ENCODE peak calls at places on chromosomes 1 and 21, in four cellular contexts. R is IMR-90; B is AG04450; K is Jurkat, Clone E6-1. F is an unnamed sample.

GRCh38 chr1:181208076-181208475 is 119.6 kb downstream of the IER5 start:
- DNase-seq in R (no peak), K (no peak), B (no peak), F (no peak)

GRCh38 chr1:22778842-22779520 is 68.3 kb downstream of the EPHB2 start:
- DNase-seq in K (no peak), B (no peak), R (no peak), F (no peak)

GRCh38 chr1:36306210-36306901 is at the start of gene SH3D21:
- DNase-seq in K (peak), R (no peak), B (no peak), F (peak)

GRCh38 chr1:157377216-157377821 is 175.0 kb downstream of the FCRL5 start:
- DNase-seq in B (no peak), R (peak), K (peak), F (peak)

GRCh38 chr1:43359696-43360095 is 915 bp downstream of the CDC20 start:
- DNase-seq in B (no peak), R (no peak), K (no peak), F (no peak)

GRCh38 chr1:3831689-3832088 is 25.3 kb downstream of the CEP104 start:
- DNase-seq in K (no peak), R (no peak), B (no peak), F (peak)

GRCh38 chr1:55231745-55232144 is 16.6 kb upstream of the USP24 start:
- DNase-seq in K (no peak), B (no peak), R (no peak), F (no peak)

GRCh38 chr1:6111991-6112689 is 66.5 kb downstream of the KCNAB2 start:
- DNase-seq in B (no peak), R (no peak), K (no peak), F (no peak)

GRCh38 chr1:23210963-23211362 is 6.3 kb downstream of the HTR1D start:
- DNase-seq in K (no peak), R (no peak), B (no peak), F (no peak)

GRCh38 chr1:177944673-177945014 is 25.2 kb downstream of the SEC16B start:
- DNase-seq in B (no peak), K (no peak), R (no peak), F (no peak)

GRCh38 chr1:95012389-95012788 is 60.4 kb downstream of the ALG14 start:
- DNase-seq in R (peak), B (peak), K (no peak), F (peak)

GRCh38 chr1:43651188-43651587 is 1.2 kb downstream of the KDM4A start:
- DNase-seq in R (no peak), B (no peak), K (no peak), F (no peak)

GRCh38 chr1:2961661-2962060 is 59.6 kb upstream of the ACTRT2 start:
- DNase-seq in R (no peak), K (no peak), B (no peak), F (no peak)

GRCh38 chr1:234212764-234213406 is 160.4 kb upstream of the COA6 start:
- DNase-seq in K (peak), R (peak), B (no peak), F (peak)

GRCh38 chr1:30321216-30321910 is 402.0 kb downstream of the MATN1 start:
- DNase-seq in R (no peak), B (no peak), K (no peak), F (no peak)

GRCh38 chr1:19708558-19708957 is 43.9 kb downstream of the HTR6 start:
- DNase-seq in B (no peak), K (no peak), R (no peak), F (no peak)

GRCh38 chr1:212217633-212218032 is 67.6 kb upstream of the PPP2R5A start:
- DNase-seq in R (no peak), B (no peak), K (no peak), F (no peak)

GRCh38 chr1:45643978-45644377 is 20.1 kb upstream of the CCDC17 start:
- DNase-seq in B (no peak), K (no peak), R (no peak), F (no peak)

GRCh38 chr1:31714442-31715096 is 10.8 kb upstream of the COL16A1 start:
- DNase-seq in R (peak), K (no peak), B (no peak), F (peak)

GRCh38 chr1:221829327-221830011 is 87.6 kb upstream of the DUSP10 start:
- DNase-seq in B (peak), R (peak), K (peak), F (peak)

GRCh38 chr1:52659356-52659755 is 26.4 kb downstream of the SHISAL2A start:
- DNase-seq in K (no peak), R (no peak), B (no peak), F (no peak)

GRCh38 chr1:173341307-173341706 is 134.2 kb upstream of the TNFSF4 start:
- DNase-seq in B (no peak), K (no peak), R (peak), F (peak)

GRCh38 chr1:24364975-24365678 is 46.0 kb downstream of the GRHL3 start:
- DNase-seq in R (peak), K (no peak), B (peak), F (peak)

GRCh38 chr21:41762236-41762635 is 4.6 kb downstream of the RIPK4 start:
- DNase-seq in K (no peak), B (no peak), R (no peak), F (no peak)

GRCh38 chr1:112298558-112298957 is 97.5 kb upstream of the CTTNBP2NL start:
- DNase-seq in B (peak), K (peak), R (peak), F (peak)

GRCh38 chr1:15500184-15500958 is 23.6 kb downstream of the CASP9 start:
- DNase-seq in R (no peak), K (no peak), B (no peak), F (no peak)

GRCh38 chr1:245418029-245418428 is 263.2 kb downstream of the KIF26B start:
- DNase-seq in R (no peak), K (no peak), B (no peak), F (no peak)

GRCh38 chr1:14980801-14981200 is 172.7 kb upstream of the TMEM51 start:
- DNase-seq in R (peak), B (no peak), K (peak), F (peak)

GRCh38 chr1:1306661-1307260 is 969 bp downstream of the ACAP3 start:
- DNase-seq in R (no peak), B (no peak), K (no peak), F (no peak)

GRCh38 chr1:222064388-222065201 is 322.7 kb upstream of the DUSP10 start:
- DNase-seq in K (no peak), B (peak), R (peak), F (peak)

GRCh38 chr1:149936992-149937705 is 470 bp upstream of the MTMR11 start:
- DNase-seq in R (peak), B (no peak), K (no peak), F (peak)

GRCh38 chr1:36380782-36381181 is 4.9 kb downstream of the STK40 start:
- DNase-seq in B (no peak), R (no peak), K (no peak), F (no peak)

GRCh38 chr1:35808376-35809155 is 750 bp downstream of the AGO4 start:
- DNase-seq in B (no peak), K (no peak), R (no peak), F (peak)

GRCh38 chr1:15960808-15961207 is 15.1 kb downstream of the ZBTB17 start:
- DNase-seq in B (no peak), R (no peak), K (no peak), F (no peak)

DNA sequence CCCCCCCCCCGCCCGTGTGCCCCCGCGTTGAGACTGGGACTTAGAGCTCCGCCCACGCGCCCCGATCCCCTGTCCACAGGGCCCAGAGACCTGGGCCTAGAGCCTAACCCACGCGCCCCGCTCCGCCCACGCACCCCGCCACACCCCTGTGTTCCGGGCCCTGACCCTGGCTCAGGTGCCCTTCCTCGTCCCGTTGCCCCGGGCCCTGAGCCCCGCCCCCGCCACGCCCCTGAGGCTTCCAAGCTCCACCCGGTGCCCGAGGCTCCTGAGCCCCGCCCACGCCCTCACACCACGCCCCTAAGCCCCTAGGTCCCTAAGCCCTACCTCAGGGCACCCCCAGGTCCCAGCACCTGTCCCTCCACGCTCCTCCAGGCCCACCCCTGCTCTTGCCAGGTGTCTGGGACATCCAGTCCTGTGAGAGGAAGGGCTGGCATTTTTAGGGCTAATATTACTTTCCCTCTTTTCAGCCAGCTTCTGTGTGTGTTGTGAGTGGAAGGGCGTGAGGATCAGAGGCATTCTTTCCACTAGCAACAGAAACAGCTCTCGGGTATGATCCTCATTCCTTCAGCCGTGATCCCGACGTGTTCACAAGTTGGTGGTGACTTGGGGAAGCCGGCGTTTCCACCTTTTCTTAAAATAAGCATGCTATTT is 614 bp upstream of the GPR157 start:
- DNase-seq in B (no peak), R (no peak), K (peak), F (peak)
- H3K4me3 ChIP-seq in B (peak), R (peak), K (peak), F (peak)

GRCh38 chr1:244005455-244005854 is 45.6 kb upstream of the ZBTB18 start:
- DNase-seq in R (no peak), B (no peak), K (no peak), F (no peak)

GRCh38 chr1:244010191-244010590 is 40.9 kb upstream of the ZBTB18 start:
- DNase-seq in K (no peak), B (no peak), R (peak), F (no peak)

GRCh38 chr1:244006961-244007360 is 44.1 kb upstream of the ZBTB18 start:
- DNase-seq in B (no peak), R (no peak), K (no peak), F (no peak)

GRCh38 chr1:244002721-244003120 is 48.4 kb upstream of the ZBTB18 start:
- DNase-seq in K (peak), R (no peak), B (no peak), F (no peak)

GRCh38 chr1:244006381-244006901 is 44.6 kb upstream of the ZBTB18 start:
- DNase-seq in B (no peak), R (no peak), K (no peak), F (no peak)
- H3K4me3 ChIP-seq in B (no peak), R (no peak), K (no peak), F (no peak)

DNA sequence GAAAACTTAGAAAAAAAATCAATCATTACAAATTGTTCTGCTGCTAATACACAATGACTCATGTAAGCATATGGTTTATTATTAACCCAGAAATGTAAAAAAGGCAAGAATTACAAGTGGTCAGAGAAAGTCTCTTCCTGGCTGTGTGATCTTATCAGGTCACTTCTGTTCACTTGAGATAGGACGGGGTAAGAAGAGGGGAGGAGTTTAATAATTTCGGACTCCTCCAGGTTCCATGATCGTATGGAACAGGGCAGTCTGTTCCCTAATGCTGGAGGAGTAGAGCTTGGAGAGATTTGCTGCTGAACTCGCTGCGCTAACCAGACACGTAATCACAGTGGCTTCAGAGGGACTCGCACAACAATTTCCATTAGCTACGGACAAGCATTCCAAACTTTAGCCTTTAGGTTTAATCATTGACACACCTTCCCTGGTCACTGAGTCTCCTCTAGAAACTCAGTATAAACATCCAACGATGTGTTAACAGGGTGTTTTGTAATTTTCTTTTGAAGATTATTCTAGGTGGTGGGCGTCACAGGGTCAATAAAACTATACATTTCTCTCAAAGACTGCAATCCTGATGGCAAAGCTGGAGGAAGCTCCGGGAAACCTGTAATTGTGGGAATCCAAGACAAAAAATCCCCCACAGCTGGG is 1.3 kb downstream of the CRYZ start:
- DNase-seq in R (peak), K (no peak), B (no peak), F (no peak)
- H3K4me3 ChIP-seq in R (no peak), K (no peak), B (peak), F (peak)

GRCh38 chr21:43362306-43362927 is 64.5 kb downstream of the SIK1 start:
- DNase-seq in K (peak), R (peak), B (peak), F (peak)

GRCh38 chr21:43362928-43363314 is 64.0 kb downstream of the SIK1 start:
- DNase-seq in B (no peak), R (no peak), K (no peak), F (no peak)

GRCh38 chr21:43361127-43361492 is 65.8 kb downstream of the SIK1 start:
- DNase-seq in B (no peak), R (peak), K (peak), F (peak)

GRCh38 chr21:43360441-43361126 is 66.3 kb downstream of the SIK1 start:
- DNase-seq in B (no peak), K (no peak), R (no peak), F (no peak)

GRCh38 chr21:43361493-43362296 is 65.2 kb downstream of the SIK1 start:
- DNase-seq in R (peak), B (peak), K (peak), F (peak)
- H3K4me3 ChIP-seq in R (no peak), B (peak), K (peak), F (peak)

GRCh38 chr1:53982762-53983101 is 35.3 kb downstream of the LDLRAD1 start:
- DNase-seq in B (no peak), K (no peak), R (no peak), F (no peak)
- H3K4me3 ChIP-seq in B (peak), K (no peak), R (peak), F (peak)